ENCODE peak calls at places on chromosome 12, in eight cellular contexts. F is kidney epithelial cell, P is dorsolateral prefrontal cortex, T is brain microvascular endothelial cell, E is left lung, D is left ventricle myocardium inferior, L is AG04450, N is RWPE2. X is an unnamed sample. For H3K27me3, the result is how much of the 10 kb centered on the place peaks cover.

GRCh38 chr12:121916719-121917118 is 1.7 kb upstream of the CFAP251 start:
- DNase-seq in F (no peak), P (no peak), T (no peak), E (no peak), D (no peak), L (no peak), N (no peak), X (no peak)

GRCh38 chr12:103868215-103868614 is 27.2 kb upstream of the NT5DC3 start:
- DNase-seq in F (no peak), P (no peak), T (no peak), E (no peak), D (no peak), L (no peak), N (no peak), X (no peak)

GRCh38 chr12:79127268-79127895 is 262.8 kb downstream of the SYT1 start:
- DNase-seq in F (peak), P (no peak), T (peak), E (no peak), D (no peak), L (peak), N (no peak), X (no peak)

GRCh38 chr12:108691995-108692808 is 39.1 kb downstream of the CORO1C start:
- DNase-seq in F (no peak), P (peak), T (no peak), E (peak), D (peak), L (no peak), N (no peak), X (no peak)

GRCh38 chr12:32395031-32395430 is 4.3 kb upstream of the FGD4 start:
- DNase-seq in F (no peak), P (no peak), T (no peak), E (no peak), D (no peak), L (no peak), N (no peak), X (no peak)

GRCh38 chr12:104740668-104741067 is 217.4 kb downstream of the SLC41A2 start:
- DNase-seq in F (no peak), P (no peak), T (no peak), E (no peak), D (no peak), L (no peak), N (no peak), X (no peak)

GRCh38 chr12:101490286-101490920 is 15.3 kb downstream of the SPIC start:
- DNase-seq in F (no peak), P (no peak), T (no peak), E (no peak), D (no peak), L (no peak), N (no peak), X (peak)

GRCh38 chr12:99959549-99960170 is 25.1 kb downstream of the ANKS1B start:
- DNase-seq in F (no peak), P (no peak), T (no peak), E (no peak), D (no peak), L (no peak), N (no peak), X (no peak)

GRCh38 chr12:57766464-57767311 is at the start of gene CYP27B1:
- DNase-seq in F (no peak), P (no peak), T (no peak), E (peak), D (peak), L (no peak), N (peak), X (no peak)

GRCh38 chr12:105106621-105107020 is 910 bp upstream of the WASHC4 start:
- DNase-seq in F (no peak), P (no peak), T (no peak), E (no peak), D (no peak), L (no peak), N (no peak), X (no peak)

GRCh38 chr12:113091506-113091905 is 35.0 kb downstream of the DTX1 start:
- DNase-seq in F (no peak), P (no peak), T (no peak), E (no peak), D (no peak), L (no peak), N (no peak), X (no peak)

GRCh38 chr12:89051065-89051677 is 301.1 kb downstream of the DUSP6 start:
- DNase-seq in F (peak), P (no peak), T (peak), E (no peak), D (no peak), L (peak), N (no peak), X (peak)

GRCh38 chr12:112303004-112303403 is 79.2 kb downstream of the HECTD4 start:
- DNase-seq in F (peak), P (no peak), T (peak), E (no peak), D (no peak), L (peak), N (no peak), X (no peak)

GRCh38 chr12:99390707-99391106 is 256.8 kb upstream of the GARIN6 start:
- DNase-seq in F (no peak), P (no peak), T (peak), E (no peak), D (no peak), L (no peak), N (no peak), X (peak)

GRCh38 chr12:39127401-39127800 is 222.0 kb upstream of the CPNE8 start:
- DNase-seq in F (peak), P (no peak), T (no peak), E (no peak), D (no peak), L (no peak), N (no peak), X (no peak)

GRCh38 chr12:50314629-50315312 is 31.5 kb upstream of the LIMA1 start:
- DNase-seq in F (peak), P (no peak), T (peak), E (no peak), D (no peak), L (peak), N (no peak), X (no peak)

GRCh38 chr12:52319097-52319496 is 2.1 kb downstream of the KRT83 start:
- DNase-seq in F (no peak), P (no peak), T (no peak), E (no peak), D (no peak), L (no peak), N (no peak), X (no peak)
- TF ChIP-seq CTCF in F (peak), P (no peak), T (peak), E (no peak), D (no peak), L (no peak), N (peak), X (no peak)

GRCh38 chr12:34207858-34208257 is 185.6 kb downstream of the ALG10 start:
- DNase-seq in F (no peak), P (no peak), T (no peak), E (no peak), D (no peak), L (no peak), N (no peak), X (no peak)

GRCh38 chr12:34210183-34210582 is 187.9 kb downstream of the ALG10 start:
- DNase-seq in F (no peak), P (no peak), T (no peak), E (no peak), D (no peak), L (no peak), N (no peak), X (no peak)

GRCh38 chr12:34208331-34209258 is 186.3 kb downstream of the ALG10 start:
- DNase-seq in F (no peak), P (no peak), T (no peak), E (no peak), D (no peak), L (no peak), N (no peak), X (no peak)

GRCh38 chr12:34210689-34211530 is 188.6 kb downstream of the ALG10 start:
- DNase-seq in F (no peak), P (no peak), T (no peak), E (no peak), D (no peak), L (no peak), N (no peak), X (no peak)

GRCh38 chr12:34209259-34209835 is 187.1 kb downstream of the ALG10 start:
- DNase-seq in F (no peak), P (no peak), T (no peak), E (no peak), D (no peak), L (no peak), N (no peak), X (no peak)
- H3K27me3 ChIP-seq in F (under half), P (under half), T (under half), E (under half), D (under half), L (under half), N (under half), X (under half)

DNA sequence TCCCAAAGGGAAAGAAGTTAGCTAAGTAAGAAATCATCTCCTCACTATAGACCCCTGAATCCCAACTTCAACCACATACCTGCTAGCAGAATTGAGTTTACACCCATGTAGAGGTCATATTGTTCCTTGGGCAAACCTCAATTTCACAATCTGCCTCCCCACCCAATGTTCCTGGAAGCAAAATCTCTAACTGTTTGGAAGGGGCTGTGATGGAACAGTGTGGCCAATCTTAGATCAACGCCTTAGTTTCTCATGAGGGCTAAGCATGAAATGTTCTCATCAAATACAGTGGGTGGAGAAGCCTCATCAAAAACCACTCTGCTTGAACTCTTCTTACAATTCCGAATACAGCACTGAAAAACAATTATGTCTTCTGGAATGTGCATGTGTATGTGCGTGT is 284.0 kb upstream of the NOS1 start:
- DNase-seq in F (no peak), P (no peak), T (no peak), E (no peak), D (no peak), L (no peak), N (no peak), X (no peak)
- TF ChIP-seq CTCF in F (no peak), P (no peak), T (no peak), E (no peak), D (no peak), L (no peak), N (no peak), X (no peak)

GRCh38 chr12:54430471-54431075 is 11.5 kb upstream of the ITGA5 start:
- DNase-seq in F (no peak), P (no peak), T (no peak), E (no peak), D (no peak), L (no peak), N (no peak), X (no peak)
- H3K27me3 ChIP-seq in F (under half), P (under half), T (under half), E (under half), D (under half), L (under half), N (under half), X (under half)

DNA sequence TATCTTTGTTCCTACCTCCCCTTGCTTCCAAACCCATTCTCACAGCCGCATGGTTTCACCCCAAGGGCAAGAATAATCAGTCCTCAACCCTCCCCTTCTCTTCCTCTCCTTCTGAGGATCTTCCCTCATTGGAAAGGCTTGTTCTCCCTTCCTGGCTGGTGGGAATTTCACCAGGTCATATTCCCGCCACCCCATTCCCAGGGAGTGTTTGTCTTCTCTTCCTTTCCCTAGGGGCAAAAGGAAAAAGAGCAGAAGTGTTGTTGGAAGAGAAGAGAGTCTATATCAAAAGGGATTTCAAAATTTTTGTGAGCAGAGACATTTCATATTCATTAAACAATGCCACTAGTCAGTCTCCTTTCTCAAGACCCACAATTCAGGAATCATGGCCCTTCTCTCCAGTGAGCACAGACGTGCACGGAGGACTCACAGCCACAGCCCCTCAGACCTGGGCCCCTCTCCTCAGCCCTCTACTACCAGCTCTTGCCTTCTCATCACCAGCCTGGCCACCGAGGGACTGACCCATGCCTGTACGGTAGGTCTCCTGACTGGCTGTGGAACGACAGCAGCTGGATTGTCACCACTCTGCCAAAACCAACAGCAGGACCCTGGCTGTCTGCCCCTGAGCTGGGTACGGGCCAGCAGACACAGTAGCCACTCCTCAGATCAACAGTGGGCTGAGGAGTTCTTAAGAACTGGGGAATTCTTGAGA is 176.7 kb downstream of the ANO2 start:
- DNase-seq in F (no peak), P (no peak), T (no peak), E (peak), D (peak), L (no peak), N (no peak), X (peak)
- TF ChIP-seq CTCF in F (no peak), P (no peak), T (no peak), E (no peak), D (no peak), L (no peak), N (no peak), X (no peak)

DNA sequence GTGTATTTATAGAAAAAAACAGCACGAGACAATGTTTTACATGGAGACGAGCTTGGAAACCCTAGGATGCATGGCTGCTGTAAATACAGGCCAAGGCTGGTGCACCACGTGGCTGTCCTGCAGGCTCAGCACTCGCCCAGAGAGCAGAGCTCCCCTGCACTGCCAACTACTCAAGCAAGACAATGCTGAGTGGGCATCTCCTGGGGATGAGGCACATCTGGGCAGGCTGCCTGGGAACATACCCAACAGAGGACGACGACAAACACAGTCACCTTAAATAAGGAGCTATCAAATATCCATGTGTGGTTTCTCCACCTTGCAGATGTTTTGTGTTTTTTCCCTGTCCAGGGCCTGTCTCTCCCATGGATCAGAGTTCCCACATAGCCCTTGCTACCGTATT is 128.3 kb upstream of the PRMT8 start:
- DNase-seq in F (no peak), P (no peak), T (no peak), E (no peak), D (no peak), L (no peak), N (no peak), X (peak)
- H3K27me3 ChIP-seq in F (under half), P (under half), T (under half), E (half or more), D (half or more), L (under half), N (under half), X (under half)

DNA sequence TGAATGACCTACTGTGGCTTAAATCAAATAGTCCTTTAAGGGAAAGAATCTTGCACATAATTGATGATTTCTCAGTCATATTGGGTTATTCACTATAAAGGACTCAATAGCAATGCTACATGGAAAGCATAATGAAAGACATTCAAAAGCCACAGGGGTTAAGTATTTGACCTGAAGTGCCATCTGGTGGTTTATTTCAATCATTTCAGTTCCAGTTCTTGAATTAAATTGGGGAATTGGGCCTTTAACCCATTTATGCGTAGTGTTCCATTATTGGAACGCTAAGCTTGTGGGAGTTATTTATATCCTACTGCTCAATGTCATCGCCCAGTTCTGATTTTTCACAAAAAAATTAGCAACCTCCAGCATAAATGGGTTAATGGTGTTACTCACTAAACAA is 41.3 kb upstream of the C12orf71 start:
- DNase-seq in F (no peak), P (no peak), T (no peak), E (no peak), D (no peak), L (no peak), N (no peak), X (no peak)
- TF ChIP-seq CTCF in F (no peak), P (peak), T (no peak), E (no peak), D (peak), L (no peak), N (peak), X (peak)

GRCh38 chr12:65825323-65825572 is 965 bp downstream of the HMGA2 start:
- DNase-seq in F (no peak), P (no peak), T (no peak), E (no peak), D (no peak), L (no peak), N (no peak), X (no peak)

GRCh38 chr12:65828711-65829339 is 4.5 kb downstream of the HMGA2 start:
- DNase-seq in F (no peak), P (no peak), T (no peak), E (no peak), D (no peak), L (no peak), N (no peak), X (no peak)

GRCh38 chr12:65825573-65826512 is 1.6 kb downstream of the HMGA2 start:
- DNase-seq in F (no peak), P (no peak), T (no peak), E (peak), D (no peak), L (no peak), N (peak), X (peak)

GRCh38 chr12:65827827-65828231 is 3.5 kb downstream of the HMGA2 start:
- DNase-seq in F (no peak), P (no peak), T (no peak), E (no peak), D (no peak), L (no peak), N (no peak), X (no peak)

DNA sequence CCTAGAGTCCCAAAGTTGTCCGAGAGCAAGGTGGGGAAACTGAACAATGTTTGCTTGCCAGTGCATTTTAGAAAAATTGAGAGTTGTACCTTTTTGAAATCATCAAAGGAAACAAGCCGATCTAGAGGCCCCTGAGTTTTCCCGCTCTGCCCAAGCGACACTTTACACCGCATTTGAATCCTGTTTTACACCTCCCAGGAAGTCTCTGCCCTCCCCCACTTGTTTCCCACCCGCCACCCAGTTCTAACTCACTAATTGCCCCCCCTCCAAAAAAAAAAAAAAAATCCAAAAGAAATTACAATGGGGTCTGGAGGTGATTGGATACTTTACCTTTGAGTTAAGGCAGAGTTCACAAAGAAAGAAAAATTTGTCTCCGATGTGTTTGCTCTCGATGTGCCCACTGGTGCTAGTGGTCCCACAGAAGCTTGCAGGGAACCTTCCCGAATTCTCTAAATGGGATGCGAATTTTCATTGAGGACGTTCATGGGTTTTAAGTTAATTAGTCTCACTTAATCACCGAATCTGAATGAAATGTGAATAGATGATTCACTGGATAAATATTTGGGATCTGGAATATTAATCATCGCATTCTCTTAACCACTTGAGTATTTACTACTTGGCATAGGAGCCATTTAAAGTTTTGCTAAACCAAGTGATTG is 2.4 kb downstream of the HMGA2 start:
- DNase-seq in F (no peak), P (no peak), T (no peak), E (no peak), D (no peak), L (no peak), N (no peak), X (no peak)
- H3K27me3 ChIP-seq in F (under half), P (half or more), T (under half), E (half or more), D (half or more), L (under half), N (under half), X (under half)